ENCODE peak calls at places on chromosomes 13 and 19, in six cellular contexts. V is H1, I is K562, A is HepG2, F is GM12891, D is SK-N-SH. J is an unnamed sample.

GRCh38 chr13:73778242-73778864 is 355.9 kb downstream of the KLF12 start:
- DNase-seq in V (no peak), I (no peak), A (peak), F (no peak), D (no peak), J (no peak)

GRCh38 chr19:40370997-40371801 is 18.8 kb downstream of the HIPK4 start:
- DNase-seq in V (no peak), I (peak), A (no peak), F (no peak), D (peak), J (no peak)

GRCh38 chr13:59422646-59423045 is 741.1 kb downstream of the DIAPH3 start:
- DNase-seq in V (no peak), I (no peak), A (no peak), F (no peak), D (no peak), J (no peak)

GRCh38 chr19:2546128-2547032 is 70.5 kb downstream of the GADD45B start:
- DNase-seq in V (peak), I (no peak), A (peak), F (no peak), D (no peak), J (no peak)

GRCh38 chr13:80630685-80631121 is 289.8 kb upstream of the SPRY2 start:
- DNase-seq in V (no peak), I (no peak), A (no peak), F (no peak), D (no peak), J (no peak)

GRCh38 chr19:49468199-49468598 is 5.8 kb upstream of the FLT3LG start:
- DNase-seq in V (no peak), I (no peak), A (no peak), F (no peak), D (no peak), J (no peak)

GRCh38 chr13:48492123-48493075 is 40.5 kb downstream of the RCBTB2 start:
- DNase-seq in V (no peak), I (peak), A (no peak), F (no peak), D (no peak), J (no peak)

GRCh38 chr19:51702103-51702753 is 9.1 kb downstream of the SPACA6 start:
- DNase-seq in V (peak), I (peak), A (no peak), F (no peak), D (peak), J (no peak)

GRCh38 chr13:109401307-109401706 is 385.1 kb downstream of the IRS2 start:
- DNase-seq in V (no peak), I (no peak), A (no peak), F (no peak), D (no peak), J (no peak)

GRCh38 chr19:38360839-38361631 is 13.3 kb upstream of the PSMD8 start:
- DNase-seq in V (no peak), I (no peak), A (no peak), F (no peak), D (peak), J (no peak)

GRCh38 chr19:35039881-35040456 is 1.6 kb upstream of the HPN start:
- DNase-seq in V (peak), I (no peak), A (peak), F (no peak), D (no peak), J (no peak)

GRCh38 chr19:5542665-5543064 is 25.1 kb downstream of the TINCR start:
- DNase-seq in V (no peak), I (no peak), A (no peak), F (no peak), D (peak), J (no peak)

GRCh38 chr19:37979547-37980082 is 72.6 kb downstream of the SIPA1L3 start:
- DNase-seq in V (no peak), I (no peak), A (peak), F (no peak), D (peak), J (no peak)

GRCh38 chr19:7968008-7968795 is 24.7 kb upstream of the TIMM44 start:
- DNase-seq in V (no peak), I (no peak), A (no peak), F (no peak), D (no peak), J (no peak)

GRCh38 chr19:5666921-5667610 is 13.2 kb downstream of the MICOS13 start:
- DNase-seq in V (no peak), I (no peak), A (no peak), F (no peak), D (no peak), J (no peak)

GRCh38 chr13:114148521-114148855 is 16.1 kb upstream of the RASA3 start:
- DNase-seq in V (no peak), I (no peak), A (no peak), F (peak), D (peak), J (no peak)

GRCh38 chr13:109762791-109763190 is 23.6 kb downstream of the IRS2 start:
- DNase-seq in V (no peak), I (no peak), A (no peak), F (no peak), D (no peak), J (no peak)

GRCh38 chr13:74246398-74246975 is 112.3 kb upstream of the KLF12 start:
- DNase-seq in V (no peak), I (no peak), A (no peak), F (no peak), D (no peak), J (no peak)

GRCh38 chr13:74687452-74688180 is 553.4 kb upstream of the KLF12 start:
- DNase-seq in V (no peak), I (no peak), A (no peak), F (no peak), D (no peak), J (no peak)

GRCh38 chr13:50318887-50319286 is 303.6 kb downstream of the KCNRG start:
- DNase-seq in V (no peak), I (peak), A (no peak), F (no peak), D (no peak), J (no peak)

GRCh38 chr13:80226645-80227044 is 114.3 kb downstream of the SPRY2 start:
- DNase-seq in V (no peak), I (no peak), A (no peak), F (no peak), D (no peak), J (no peak)

GRCh38 chr19:57063070-57063469 is 56.7 kb upstream of the USP29 start:
- DNase-seq in V (no peak), I (no peak), A (no peak), F (no peak), D (no peak), J (no peak)

GRCh38 chr19:19034204-19034624 is 811 bp downstream of the ARMC6 start:
- DNase-seq in V (peak), I (peak), A (peak), F (peak), D (peak), J (peak)

GRCh38 chr13:50991624-50992610 is 82.3 kb downstream of the RNASEH2B start:
- DNase-seq in V (no peak), I (no peak), A (no peak), F (peak), D (no peak), J (peak)

GRCh38 chr13:98484289-98485219 is 92.4 kb downstream of the STK24 start:
- DNase-seq in V (peak), I (peak), A (peak), F (no peak), D (no peak), J (no peak)

GRCh38 chr19:32532233-32532632 is 48.8 kb upstream of the PDCD5 start:
- DNase-seq in V (no peak), I (no peak), A (no peak), F (no peak), D (no peak), J (no peak)

GRCh38 chr13:112193463-112194166 is 126.7 kb downstream of the SOX1 start:
- DNase-seq in V (no peak), I (no peak), A (no peak), F (no peak), D (no peak), J (no peak)

GRCh38 chr13:28059214-28059613 is 41.2 kb downstream of the FLT3 start:
- DNase-seq in V (peak), I (peak), A (peak), F (no peak), D (peak), J (no peak)

GRCh38 chr13:49997935-49998334 is 1.1 kb downstream of the TRIM13 start:
- DNase-seq in V (no peak), I (no peak), A (no peak), F (no peak), D (no peak), J (no peak)

GRCh38 chr19:48815870-48816501 is 5.2 kb upstream of the BCAT2 start:
- DNase-seq in V (no peak), I (peak), A (peak), F (no peak), D (peak), J (no peak)

GRCh38 chr13:83716121-83716520 is 166.2 kb downstream of the SLITRK1 start:
- DNase-seq in V (no peak), I (no peak), A (no peak), F (no peak), D (no peak), J (no peak)

GRCh38 chr19:16355293-16356043 is 30.8 kb downstream of the KLF2 start:
- DNase-seq in V (no peak), I (peak), A (no peak), F (no peak), D (no peak), J (no peak)

GRCh38 chr19:33227242-33227650 is 1.6 kb upstream of the SLC7A10 start:
- DNase-seq in V (no peak), I (no peak), A (peak), F (no peak), D (no peak), J (no peak)

GRCh38 chr19:41889896-41890295 is 6.9 kb downstream of the ARHGEF1 start:
- DNase-seq in V (no peak), I (no peak), A (no peak), F (no peak), D (no peak), J (no peak)

GRCh38 chr19:36819130-36819630 is 19.0 kb downstream of the ZNF790 start:
- DNase-seq in V (no peak), I (no peak), A (no peak), F (no peak), D (no peak), J (no peak)

GRCh38 chr13:47932953-47933687 is 68.0 kb downstream of the SUCLA2 start:
- DNase-seq in V (no peak), I (no peak), A (peak), F (no peak), D (no peak), J (no peak)

GRCh38 chr19:42201489-42202289 is 15.8 kb downstream of the DEDD2 start:
- DNase-seq in V (no peak), I (no peak), A (no peak), F (peak), D (no peak), J (peak)

GRCh38 chr19:17405250-17406038 is at the start of gene BST2:
- DNase-seq in V (no peak), I (peak), A (peak), F (peak), D (peak), J (peak)

GRCh38 chr19:17404621-17405249 is 695 bp downstream of the BST2 start:
- DNase-seq in V (no peak), I (no peak), A (no peak), F (no peak), D (peak), J (no peak)

GRCh38 chr19:17401628-17402027 is 3.8 kb downstream of the BST2 start:
- DNase-seq in V (no peak), I (no peak), A (no peak), F (no peak), D (no peak), J (no peak)

GRCh38 chr19:17404015-17404414 is 1.4 kb downstream of the BST2 start:
- DNase-seq in V (no peak), I (peak), A (no peak), F (no peak), D (no peak), J (no peak)

GRCh38 chr19:17402982-17403855 is 2.2 kb downstream of the BST2 start:
- DNase-seq in V (peak), I (peak), A (no peak), F (no peak), D (peak), J (peak)
- TF ChIP-seq TAF1 in V (peak), I (no peak), A (no peak), F (no peak), D (no peak), J (no peak)

DNA sequence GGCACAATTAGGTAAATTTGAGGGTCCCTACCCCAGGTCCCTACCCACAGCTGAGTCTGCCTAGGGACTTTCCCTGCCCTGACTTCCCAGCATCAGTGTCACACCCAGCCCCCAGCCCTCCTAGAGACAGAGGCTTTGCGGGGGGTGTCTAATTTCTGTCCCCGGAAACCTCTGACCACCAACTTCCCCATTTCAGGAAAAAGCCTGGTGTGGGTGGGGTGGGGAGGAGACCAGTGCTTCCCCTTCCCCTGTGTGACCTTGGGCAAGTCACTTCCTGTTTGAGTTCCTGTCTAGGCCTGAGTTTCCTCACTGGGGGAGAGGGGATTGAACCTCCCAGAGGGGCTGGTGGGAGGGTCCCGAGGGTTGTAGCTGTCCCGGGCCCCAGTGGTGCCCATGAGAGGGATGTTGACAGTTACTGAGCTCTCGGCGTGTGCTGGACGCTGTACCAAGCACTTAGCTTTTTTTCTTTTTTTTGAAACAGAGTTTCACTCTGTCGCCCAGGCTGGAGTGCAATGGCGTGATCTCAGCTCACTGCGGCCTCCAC is 7.9 kb downstream of the VASP start:
- DNase-seq in V (no peak), I (peak), A (peak), F (no peak), D (no peak), J (no peak)
- TF ChIP-seq TAF1 in V (no peak), I (no peak), A (no peak), F (no peak), D (no peak), J (no peak)

GRCh38 chr13:20411638-20412342 is 113.9 kb downstream of the CRYL1 start:
- DNase-seq in V (no peak), I (no peak), A (no peak), F (no peak), D (no peak), J (no peak)
- TF ChIP-seq TAF1 in V (no peak), I (no peak), A (no peak), F (no peak), D (no peak), J (no peak)

GRCh38 chr13:24216176-24216575 is 55.7 kb downstream of the SPATA13 start:
- DNase-seq in V (no peak), I (no peak), A (no peak), F (no peak), D (no peak), J (no peak)

GRCh38 chr13:24218320-24218719 is 57.8 kb downstream of the SPATA13 start:
- DNase-seq in V (no peak), I (no peak), A (no peak), F (no peak), D (no peak), J (no peak)

GRCh38 chr13:24215732-24216131 is 55.2 kb downstream of the SPATA13 start:
- DNase-seq in V (no peak), I (no peak), A (no peak), F (no peak), D (no peak), J (no peak)

GRCh38 chr13:24218977-24219376 is 58.5 kb downstream of the SPATA13 start:
- DNase-seq in V (no peak), I (no peak), A (no peak), F (no peak), D (no peak), J (no peak)

DNA sequence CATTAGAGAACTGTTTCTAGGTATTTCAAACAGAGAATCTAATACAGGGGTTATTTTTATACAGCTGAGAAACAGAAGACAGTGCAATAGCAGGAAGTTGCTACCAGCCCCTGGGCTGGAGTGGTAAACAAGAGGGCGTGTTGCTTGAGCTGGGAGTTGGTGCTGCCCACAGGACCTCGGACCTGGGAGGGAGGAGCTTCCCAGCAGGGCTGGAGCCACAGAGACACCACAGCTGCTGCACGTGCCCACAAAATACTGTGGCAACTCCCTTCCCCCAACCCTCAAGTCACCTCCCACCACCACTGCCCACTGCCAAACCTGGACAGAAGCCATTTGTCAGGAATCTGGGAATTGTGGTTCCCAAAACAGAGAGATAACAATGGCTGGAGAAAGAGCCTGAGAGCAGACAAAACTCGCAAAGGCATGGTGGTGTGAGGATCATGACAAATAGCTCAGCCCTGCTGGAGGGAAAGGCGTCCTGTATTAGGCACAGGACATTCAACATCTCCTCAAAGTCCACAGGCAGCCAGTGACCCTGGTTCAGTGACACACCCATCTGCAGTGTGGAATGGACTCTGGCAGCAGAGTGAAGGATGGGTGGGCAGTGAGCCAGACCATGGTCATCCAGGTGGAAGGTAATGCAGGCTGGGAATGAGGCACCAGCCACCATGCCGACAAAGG is 57.2 kb downstream of the SPATA13 start:
- DNase-seq in V (no peak), I (no peak), A (peak), F (no peak), D (no peak), J (no peak)
- TF ChIP-seq TAF1 in V (no peak), I (no peak), A (no peak), F (no peak), D (no peak), J (no peak)

GRCh38 chr13:39144941-39145533 is 106.8 kb downstream of the NHLRC3 start:
- DNase-seq in V (peak), I (peak), A (no peak), F (peak), D (peak), J (peak)
- TF ChIP-seq TAF1 in V (no peak), I (no peak), A (no peak), F (no peak), D (no peak), J (no peak)

GRCh38 chr13:106491928-106492327 is 43.5 kb downstream of the EFNB2 start:
- DNase-seq in V (no peak), I (no peak), A (no peak), F (no peak), D (no peak), J (no peak)
- TF ChIP-seq TAF1 in V (no peak), I (no peak), A (no peak), F (no peak), D (no peak), J (no peak)